ENCODE peak calls at places on chromosome 13, in ten cellular contexts. P, L, W, R, M, H, Q, G, A and C are unnamed samples.

GRCh38 chr13:57633141-57633949 is 1.8 kb downstream of the PCDH17 start:
- DNase-seq in P (peak; percentile 2), L (peak; percentile 88), W (peak; percentile 79), R (peak; percentile 76), M (no peak), H (no peak), Q (no peak), G (no peak), A (no peak), C (no peak)

GRCh38 chr13:41639955-41640780 is 182.8 kb downstream of the RGCC start:
- DNase-seq in P (peak; percentile 13), L (no peak), W (no peak), R (no peak), M (no peak), H (no peak), Q (no peak), G (no peak), A (no peak), C (no peak)

GRCh38 chr13:22220186-22221160 is 549.6 kb downstream of the FGF9 start:
- DNase-seq in P (peak; percentile 14), L (no peak), W (no peak), R (no peak), M (no peak), H (no peak), Q (no peak), G (no peak), A (no peak), C (no peak)

GRCh38 chr13:112588490-112589297 is 741 bp upstream of the TUBGCP3 start:
- DNase-seq in P (no peak), L (no peak), W (no peak), R (no peak), M (no peak), H (no peak), Q (no peak), G (no peak), A (no peak), C (no peak)

GRCh38 chr13:74681891-74682290 is 547.7 kb upstream of the KLF12 start:
- DNase-seq in P (no peak), L (no peak), W (no peak), R (no peak), M (no peak), H (no peak), Q (no peak), G (no peak), A (no peak), C (peak; percentile 6)

GRCh38 chr13:95552539-95553270 is at the start of gene CLDN10:
- DNase-seq in P (no peak), L (peak; percentile 86), W (peak; percentile 77), R (no peak), M (no peak), H (no peak), Q (no peak), G (no peak), A (no peak), C (no peak)

GRCh38 chr13:26497991-26498423 is 59.5 kb upstream of the WASF3 start:
- DNase-seq in P (peak; percentile 96), L (no peak), W (no peak), R (no peak), M (no peak), H (no peak), Q (peak; percentile 97), G (no peak), A (peak; percentile 91), C (peak; percentile 69)

GRCh38 chr13:33069365-33069764 is 53.1 kb downstream of the KL start:
- DNase-seq in P (no peak), L (no peak), W (no peak), R (no peak), M (no peak), H (no peak), Q (no peak), G (no peak), A (no peak), C (peak; percentile 16)

GRCh38 chr13:50230365-50230978 is 215.2 kb downstream of the KCNRG start:
- DNase-seq in P (peak; percentile 54), L (no peak), W (no peak), R (no peak), M (no peak), H (no peak), Q (peak; percentile 40), G (no peak), A (no peak), C (peak; percentile 68)

GRCh38 chr13:94765814-94766213 is 53.5 kb upstream of the SOX21 start:
- DNase-seq in P (no peak), L (peak; percentile 17), W (no peak), R (no peak), M (no peak), H (no peak), Q (no peak), G (no peak), A (no peak), C (no peak)

GRCh38 chr13:33775339-33776108 is 42.4 kb upstream of the RFC3 start:
- DNase-seq in P (no peak), L (no peak), W (no peak), R (no peak), M (no peak), H (no peak), Q (no peak), G (no peak), A (no peak), C (no peak)

GRCh38 chr13:30301827-30302226 is 5.5 kb downstream of the KATNAL1 start:
- DNase-seq in P (peak; percentile 42), L (no peak), W (no peak), R (no peak), M (no peak), H (no peak), Q (no peak), G (no peak), A (peak; percentile 23), C (peak; percentile 46)

GRCh38 chr13:51801631-51802099 is 2.3 kb downstream of the DHRS12 start:
- DNase-seq in P (peak; percentile 36), L (no peak), W (peak; percentile 84), R (peak; percentile 41), M (no peak), H (no peak), Q (peak; percentile 18), G (no peak), A (no peak), C (peak; percentile 34)

GRCh38 chr13:32067149-32067961 is 35.8 kb downstream of the FRY start:
- DNase-seq in P (no peak), L (no peak), W (no peak), R (no peak), M (no peak), H (no peak), Q (no peak), G (no peak), A (no peak), C (no peak)

GRCh38 chr13:41497436-41497835 is 40.1 kb downstream of the RGCC start:
- DNase-seq in P (no peak), L (no peak), W (no peak), R (no peak), M (no peak), H (no peak), Q (no peak), G (no peak), A (no peak), C (no peak)

GRCh38 chr13:112241288-112241687 is 134.9 kb upstream of the SPACA7 start:
- DNase-seq in P (no peak), L (no peak), W (no peak), R (no peak), M (no peak), H (no peak), Q (no peak), G (no peak), A (no peak), C (no peak)

GRCh38 chr13:47218611-47219010 is 321.8 kb upstream of the HTR2A start:
- DNase-seq in P (no peak), L (no peak), W (no peak), R (no peak), M (no peak), H (no peak), Q (no peak), G (no peak), A (no peak), C (no peak)

GRCh38 chr13:97018029-97018819 is 23.9 kb upstream of the OXGR1 start:
- DNase-seq in P (peak; percentile 65), L (peak; percentile 29), W (no peak), R (no peak), M (peak; percentile 25), H (no peak), Q (peak; percentile 53), G (no peak), A (peak; percentile 63), C (peak; percentile 52)

GRCh38 chr13:112648966-112649690 is 40.7 kb upstream of the ATP11A start:
- DNase-seq in P (no peak), L (no peak), W (no peak), R (no peak), M (no peak), H (no peak), Q (no peak), G (no peak), A (no peak), C (no peak)

GRCh38 chr13:39144941-39145533 is 106.8 kb downstream of the NHLRC3 start:
- DNase-seq in P (peak; percentile 79), L (peak; percentile 53), W (no peak), R (peak; percentile 29), M (peak; percentile 31), H (no peak), Q (peak; percentile 57), G (no peak), A (peak; percentile 28), C (peak; percentile 45)

GRCh38 chr13:101594936-101595335 is 142.5 kb downstream of the ITGBL1 start:
- DNase-seq in P (no peak), L (no peak), W (no peak), R (no peak), M (no peak), H (no peak), Q (no peak), G (no peak), A (no peak), C (no peak)

GRCh38 chr13:45770886-45771285 is 68.8 kb downstream of the CBY2 start:
- DNase-seq in P (no peak), L (no peak), W (no peak), R (no peak), M (no peak), H (no peak), Q (no peak), G (no peak), A (no peak), C (no peak)

GRCh38 chr13:59700281-59700680 is 463.4 kb downstream of the DIAPH3 start:
- DNase-seq in P (peak; percentile 11), L (no peak), W (no peak), R (no peak), M (no peak), H (no peak), Q (peak; percentile 85), G (no peak), A (peak; percentile 47), C (peak; percentile 43)

GRCh38 chr13:94218537-94218936 is 260.9 kb downstream of the DCT start:
- DNase-seq in P (no peak), L (no peak), W (no peak), R (no peak), M (no peak), H (no peak), Q (no peak), G (no peak), A (no peak), C (no peak)